ENCODE peak calls at places on chromosomes 13 and 19, in four cellular contexts. O is neural crest cell, V is colonic mucosa, J is heart left ventricle. G is an unnamed sample.

GRCh38 chr19:3679581-3679980 is 20.7 kb downstream of the PIP5K1C start:
- DNase-seq in O (no peak), J (no peak), V (no peak), G (no peak)

GRCh38 chr13:35107535-35107934 is 165.5 kb downstream of the NBEA start:
- DNase-seq in V (no peak), O (no peak), J (no peak), G (no peak)

GRCh38 chr19:40581531-40581930 is 4.9 kb downstream of the SHKBP1 start:
- DNase-seq in J (no peak), O (no peak), V (no peak), G (no peak)

GRCh38 chr13:28012383-28012782 is 23.9 kb upstream of the URAD start:
- DNase-seq in J (no peak), V (no peak), O (no peak), G (no peak)

GRCh38 chr13:113863511-113864302 is at the start of gene GAS6:
- DNase-seq in J (peak), V (peak), O (peak), G (peak)

GRCh38 chr19:4580021-4580901 is 20.8 kb upstream of the SEMA6B start:
- DNase-seq in V (no peak), O (no peak), J (no peak), G (peak)

GRCh38 chr13:101473458-101473857 is 21.0 kb downstream of the ITGBL1 start:
- DNase-seq in J (no peak), V (no peak), O (no peak), G (no peak)

GRCh38 chr13:59643906-59644626 is 519.7 kb downstream of the DIAPH3 start:
- DNase-seq in J (no peak), O (no peak), V (no peak), G (no peak)

GRCh38 chr19:3533020-3533408 is 6.0 kb upstream of the TEKTIP1 start:
- DNase-seq in J (no peak), O (no peak), V (no peak), G (no peak)

GRCh38 chr13:46648166-46648607 is 95.2 kb downstream of the LRCH1 start:
- DNase-seq in V (peak), O (peak), J (no peak), G (peak)

GRCh38 chr19:39093761-39094160 is 9.6 kb downstream of the ACP7 start:
- DNase-seq in O (no peak), J (no peak), V (no peak), G (no peak)

GRCh38 chr13:20348018-20348417 is 115.9 kb upstream of the GJB6 start:
- DNase-seq in O (no peak), J (no peak), V (no peak), G (no peak)

GRCh38 chr13:84973661-84974060 is 825.6 kb downstream of the SLITRK6 start:
- DNase-seq in V (no peak), O (no peak), J (no peak), G (no peak)

GRCh38 chr13:107301724-107302374 is 733.9 kb upstream of the ARGLU1 start:
- DNase-seq in O (no peak), J (no peak), V (no peak), G (no peak)

GRCh38 chr19:54478677-54479266 is 5.7 kb upstream of the CDC42EP5 start:
- DNase-seq in O (peak), V (no peak), J (peak), G (peak)

GRCh38 chr13:38530492-38530891 is 156.4 kb upstream of the FREM2 start:
- DNase-seq in O (no peak), J (no peak), V (no peak), G (no peak)
- TF ChIP-seq CTCF in O (peak), J (peak), V (no peak), G (no peak)

DNA sequence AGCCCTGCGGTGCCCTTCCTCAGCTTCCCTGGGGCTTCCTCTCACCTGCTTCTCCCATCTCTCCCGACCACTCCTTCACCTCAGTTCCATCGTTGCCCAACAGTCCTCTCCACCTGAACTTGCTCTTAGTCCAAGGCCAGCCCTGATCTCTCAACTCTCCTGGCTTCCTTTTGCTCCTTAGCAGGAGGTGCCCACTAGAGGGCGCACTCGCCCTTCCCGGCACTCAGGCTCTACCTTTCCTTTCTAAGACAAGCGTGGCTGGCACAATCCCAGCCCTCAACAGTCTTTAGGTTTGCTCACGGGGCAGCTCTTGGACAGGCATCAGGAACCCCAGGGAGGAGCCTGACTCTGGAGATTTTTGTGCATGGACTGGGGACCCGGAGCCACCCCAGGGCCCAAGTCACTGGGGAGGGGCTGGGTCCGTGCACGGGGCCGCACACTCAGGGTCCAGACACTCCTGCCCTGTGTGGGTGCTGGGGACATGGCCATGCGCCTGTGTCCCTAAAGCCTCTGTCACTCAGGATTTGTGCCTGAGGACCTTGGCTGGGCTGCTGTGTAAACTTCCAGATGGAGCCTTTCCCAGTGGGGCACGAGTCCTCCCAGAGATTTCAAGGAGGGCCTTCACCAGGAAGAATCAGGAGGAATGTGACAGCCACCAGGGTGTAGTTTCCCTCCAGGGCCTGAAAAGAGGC is 12.1 kb upstream of the CEACAM8 start:
- DNase-seq in J (peak), O (peak), V (peak), G (peak)
- TF ChIP-seq CTCF in J (peak), O (peak), V (peak), G (peak)

GRCh38 chr19:17829855-17830566 is 8.7 kb upstream of the INSL3 start:
- DNase-seq in V (peak), J (no peak), O (peak), G (peak)
- TF ChIP-seq CTCF in V (no peak), J (peak), O (no peak), G (no peak)

DNA sequence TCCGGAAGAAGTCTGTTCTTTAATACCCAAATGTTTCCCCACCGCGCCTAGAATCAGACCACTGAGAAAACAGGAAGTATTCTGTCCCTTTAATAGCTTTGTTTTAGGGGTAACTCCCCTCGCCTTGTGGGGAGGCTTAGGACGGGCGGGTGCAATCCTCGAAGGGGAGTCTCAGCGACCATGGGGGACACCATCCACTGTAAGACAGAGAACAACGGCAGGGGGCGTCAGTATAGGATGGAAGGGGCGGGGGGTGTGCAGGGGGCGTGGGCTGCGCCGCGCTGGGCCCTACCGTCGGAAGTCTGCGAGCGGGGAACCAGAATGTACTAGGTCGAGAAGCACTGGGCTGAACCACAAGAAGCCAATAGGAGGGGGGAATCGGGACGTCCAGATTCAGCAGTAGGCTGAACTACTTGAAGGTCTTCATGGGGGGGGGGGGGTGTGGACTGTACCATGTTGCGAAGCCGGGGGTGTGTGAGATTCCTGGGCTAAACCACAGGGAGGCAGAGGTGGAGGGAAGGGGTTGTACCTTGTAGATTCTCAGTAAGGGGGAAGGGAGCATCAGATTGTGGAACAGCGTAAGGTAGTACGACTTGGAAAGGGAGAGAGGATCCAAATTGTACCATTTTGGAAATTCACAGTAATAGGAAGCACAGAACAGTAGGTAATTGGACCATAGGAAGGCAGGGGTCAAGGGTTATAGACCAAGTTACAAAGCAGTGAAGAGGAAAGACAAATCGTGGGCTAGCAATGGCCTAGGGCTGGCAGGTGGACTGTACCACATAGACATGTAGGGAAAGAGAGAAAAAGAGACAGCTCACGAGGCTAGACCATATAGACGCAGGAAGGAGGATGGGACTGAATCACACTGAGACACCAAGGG is 1.0 kb upstream of the DBP start:
- DNase-seq in J (peak), O (peak), V (peak), G (peak)
- TF ChIP-seq CTCF in J (no peak), O (no peak), V (no peak), G (no peak)

DNA sequence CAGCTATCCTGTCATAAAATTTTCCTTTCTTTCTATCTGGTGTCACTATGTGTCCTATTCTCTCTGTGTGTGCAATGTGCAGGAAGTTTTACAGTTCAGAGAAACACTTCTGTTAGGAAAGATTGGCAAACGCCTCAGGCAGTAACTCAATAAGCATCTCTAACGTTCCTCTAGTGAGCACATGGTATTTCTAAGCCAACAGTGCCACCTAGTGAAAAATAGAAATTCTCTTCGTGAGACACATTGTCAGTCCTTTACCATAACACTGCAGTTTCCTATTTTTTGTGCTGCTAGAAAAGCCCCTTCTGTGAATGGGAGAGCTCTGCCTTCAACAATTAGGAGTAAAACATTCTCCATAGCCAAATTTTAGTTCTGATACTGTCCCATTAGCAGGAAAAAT is 50.7 kb downstream of the ZNF723 start:
- DNase-seq in O (no peak), V (no peak), J (no peak), G (no peak)
- TF ChIP-seq CTCF in O (peak), V (no peak), J (peak), G (no peak)

DNA sequence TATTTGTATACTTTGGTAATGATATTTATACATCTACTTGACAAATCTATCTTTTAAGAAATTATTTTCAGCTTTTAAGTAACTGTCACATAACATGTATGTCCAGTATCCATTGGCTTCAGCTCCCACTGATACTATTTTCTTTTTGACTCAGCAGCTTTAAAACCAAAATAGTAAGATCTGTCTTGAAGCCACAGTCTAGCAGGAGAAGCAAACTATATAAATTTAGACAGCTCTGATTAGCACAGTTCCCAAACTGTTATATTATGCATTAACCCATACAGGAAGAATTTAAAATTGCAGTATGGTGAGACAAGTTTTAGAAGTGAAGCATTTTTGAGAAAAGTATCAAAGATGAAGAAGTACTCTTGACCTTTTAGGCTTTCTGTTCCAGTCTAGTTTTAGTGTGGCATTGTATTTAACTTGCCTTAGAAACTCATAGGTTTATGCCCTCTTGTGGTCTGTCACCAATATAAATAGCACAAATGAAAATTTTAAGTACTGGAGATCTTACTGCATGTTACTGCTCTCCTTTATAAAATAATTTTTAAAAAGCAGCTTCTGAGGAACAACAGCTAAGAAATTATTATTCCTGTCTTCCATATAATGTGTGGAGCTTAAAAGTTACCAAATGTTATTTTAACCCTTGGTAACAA is 24.7 kb downstream of the URI1 start:
- DNase-seq in V (no peak), J (no peak), O (no peak), G (no peak)
- TF ChIP-seq CTCF in V (no peak), J (peak), O (peak), G (no peak)

DNA sequence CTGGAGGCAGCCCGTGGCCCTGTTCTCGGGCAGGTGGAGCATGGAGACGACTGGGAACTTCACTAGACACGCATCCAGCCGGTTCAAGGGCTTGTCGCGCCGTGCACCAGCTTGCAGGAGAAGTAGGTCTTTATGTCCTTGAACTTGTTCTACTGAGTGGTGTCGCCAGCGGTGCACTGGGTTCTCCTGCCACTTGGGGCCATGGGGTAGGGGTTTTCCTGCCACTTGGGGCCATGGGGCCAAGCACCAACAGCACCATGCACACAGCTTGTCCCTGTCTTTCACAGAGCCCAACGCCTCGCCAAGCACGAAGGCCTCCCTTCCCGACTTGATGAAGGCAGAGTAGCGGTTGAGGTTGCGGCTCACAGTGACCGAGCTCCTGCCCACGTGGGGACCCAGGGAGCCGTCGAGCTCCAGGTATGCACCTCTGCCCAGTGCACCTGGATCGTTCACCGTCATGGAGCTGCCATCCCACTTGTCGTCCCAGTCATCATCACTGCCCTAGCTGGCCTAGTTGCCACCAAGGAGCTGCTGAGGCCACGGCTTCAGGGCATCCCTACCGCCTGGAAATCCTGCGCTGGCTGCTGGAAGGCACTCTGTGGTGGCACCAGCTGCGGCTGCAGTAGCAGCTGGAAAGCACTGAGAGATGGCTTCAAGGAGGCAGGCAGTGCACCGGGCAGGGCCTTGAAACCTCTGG is 40.5 kb upstream of the TPM4 start:
- DNase-seq in O (no peak), V (no peak), J (no peak), G (no peak)
- TF ChIP-seq CTCF in O (no peak), V (no peak), J (no peak), G (no peak)

GRCh38 chr19:33736787-33737186 is 59.9 kb upstream of the KCTD15 start:
- DNase-seq in O (no peak), J (no peak), V (no peak), G (no peak)

GRCh38 chr19:33731886-33732285 is 64.8 kb upstream of the KCTD15 start:
- DNase-seq in J (no peak), O (no peak), V (no peak), G (no peak)

GRCh38 chr19:33734913-33735312 is 61.8 kb upstream of the KCTD15 start:
- DNase-seq in V (no peak), O (no peak), J (no peak), G (no peak)

GRCh38 chr19:33737704-33738103 is 59.0 kb upstream of the KCTD15 start:
- DNase-seq in V (no peak), J (peak), O (no peak), G (no peak)

GRCh38 chr19:33736158-33736557 is 60.5 kb upstream of the KCTD15 start:
- DNase-seq in J (peak), O (no peak), V (no peak), G (no peak)
- TF ChIP-seq CTCF in J (no peak), O (no peak), V (no peak), G (no peak)